ENCODE peak calls at places on chromosomes 1 and 21, in eight cellular contexts. I, H, U, S, R, Z, D and Q are unnamed samples.

GRCh38 chr1:110209715-110210603 is at the start of gene KCNC4:
- DNase-seq in D (peak; percentile 93), U (peak; percentile 89), Z (peak; percentile 69), S (peak; percentile 91), H (peak; percentile 83), I (peak; percentile 80), R (peak; percentile 88), Q (peak; percentile 85)

GRCh38 chr1:218412181-218412580 is 67.0 kb downstream of the TGFB2 start:
- DNase-seq in I (no peak), U (no peak), Z (peak; percentile 30), R (no peak), S (no peak), D (no peak), H (peak; percentile 57), Q (no peak)

GRCh38 chr21:43305336-43305665 is 121.6 kb downstream of the SIK1 start:
- DNase-seq in U (no peak), D (no peak), S (no peak), I (no peak), H (no peak), Z (no peak), R (no peak), Q (no peak)

GRCh38 chr1:166432655-166433054 is 265.9 kb upstream of the FAM78B start:
- DNase-seq in S (no peak), R (no peak), H (no peak), U (no peak), Z (no peak), I (no peak), D (no peak), Q (no peak)

GRCh38 chr1:234666761-234667160 is 56.8 kb upstream of the IRF2BP2 start:
- DNase-seq in R (no peak), Z (no peak), D (no peak), U (no peak), S (no peak), I (no peak), H (no peak), Q (no peak)

GRCh38 chr21:35046880-35047229 is 2.2 kb downstream of the RUNX1 start:
- DNase-seq in H (no peak), D (no peak), R (no peak), Z (no peak), S (no peak), I (no peak), U (no peak), Q (no peak)

GRCh38 chr21:38561613-38562012 is 63.3 kb upstream of the ERG start:
- DNase-seq in Z (no peak), D (no peak), H (no peak), I (no peak), R (no peak), S (no peak), U (no peak), Q (no peak)

GRCh38 chr1:26289158-26290059 is 9.5 kb downstream of the SH3BGRL3 start:
- DNase-seq in U (no peak), I (no peak), D (no peak), S (peak; percentile 38), H (no peak), R (no peak), Z (peak; percentile 64), Q (peak; percentile 65)

GRCh38 chr1:12544357-12544756 is 73.7 kb downstream of the DHRS3 start:
- DNase-seq in Z (no peak), S (no peak), H (no peak), I (no peak), R (no peak), D (no peak), U (no peak), Q (no peak)

GRCh38 chr1:186987065-186987464 is 158.3 kb downstream of the PLA2G4A start:
- DNase-seq in U (no peak), S (no peak), D (no peak), H (no peak), R (no peak), Z (no peak), I (no peak), Q (no peak)

GRCh38 chr1:186983327-186983726 is 154.6 kb downstream of the PLA2G4A start:
- DNase-seq in I (no peak), S (no peak), Z (no peak), H (peak; percentile 95), D (no peak), R (peak; percentile 40), U (no peak), Q (no peak)

GRCh38 chr1:186984959-186985358 is 156.2 kb downstream of the PLA2G4A start:
- DNase-seq in S (no peak), Z (no peak), U (no peak), D (peak; percentile 49), R (no peak), H (no peak), I (no peak), Q (no peak)

GRCh38 chr1:186985889-186986491 is 157.2 kb downstream of the PLA2G4A start:
- DNase-seq in U (peak; percentile 12), S (no peak), Z (no peak), H (peak; percentile 82), I (peak; percentile 67), D (no peak), R (peak; percentile 58), Q (no peak)

DNA sequence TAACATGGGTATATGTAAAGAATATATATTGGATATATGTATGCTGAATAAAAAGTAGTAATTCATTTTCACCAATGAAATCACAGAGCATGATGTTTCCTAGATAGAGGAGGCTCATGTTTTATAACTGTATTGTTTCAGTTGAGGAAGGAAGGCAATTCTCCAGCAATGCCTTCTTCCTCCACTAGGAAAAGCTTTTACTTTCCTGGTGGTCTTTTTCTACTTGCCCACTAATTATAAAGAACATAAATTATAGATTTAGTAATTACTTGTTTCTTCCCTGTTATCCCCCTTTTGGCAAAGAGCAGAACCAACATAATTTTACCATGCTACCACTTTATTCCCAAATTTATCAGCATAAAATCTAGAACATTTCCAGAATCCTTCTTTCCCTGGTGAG is 159.0 kb downstream of the PLA2G4A start:
- DNase-seq in R (no peak), Z (no peak), H (no peak), S (no peak), D (no peak), I (no peak), U (no peak), Q (no peak)
- TF ChIP-seq CTCF in R (peak; percentile 18), Z (peak; percentile 18), H (peak; percentile 17), S (no peak), D (peak; percentile 58), I (no peak), U (no peak), Q (no peak)

GRCh38 chr1:41710980-41711379 is 207.7 kb downstream of the HIVEP3 start:
- DNase-seq in S (no peak), H (no peak), U (no peak), Z (no peak), D (no peak), R (no peak), I (no peak), Q (peak; percentile 1)
- TF ChIP-seq CTCF in S (no peak), H (no peak), U (no peak), Z (no peak), D (no peak), R (no peak), I (no peak), Q (no peak)

GRCh38 chr21:36120304-36120902 is 14.5 kb upstream of the CBR3 start:
- DNase-seq in H (no peak), S (no peak), U (no peak), Z (no peak), D (no peak), R (no peak), I (no peak), Q (no peak)

GRCh38 chr21:36124395-36124794 is 10.5 kb upstream of the CBR3 start:
- DNase-seq in Z (no peak), D (no peak), I (no peak), R (no peak), H (no peak), U (no peak), S (no peak), Q (no peak)

GRCh38 chr21:36126166-36126565 is 8.7 kb upstream of the CBR3 start:
- DNase-seq in Z (no peak), R (no peak), H (no peak), S (no peak), I (peak; percentile 71), D (peak; percentile 15), U (no peak), Q (no peak)

GRCh38 chr21:36125513-36126121 is 9.3 kb upstream of the CBR3 start:
- DNase-seq in R (peak; percentile 59), U (peak; percentile 57), D (no peak), S (peak; percentile 54), H (peak; percentile 71), Z (peak; percentile 77), I (peak; percentile 73), Q (no peak)

GRCh38 chr21:36122977-36123376 is 11.9 kb upstream of the CBR3 start:
- DNase-seq in I (no peak), D (no peak), Z (no peak), H (no peak), S (no peak), R (no peak), U (no peak), Q (no peak)
- TF ChIP-seq CTCF in I (peak; percentile 55), D (peak; percentile 64), Z (peak; percentile 59), H (peak; percentile 52), S (no peak), R (peak; percentile 47), U (peak; percentile 18), Q (no peak)

GRCh38 chr1:230067441-230067870 is 418 bp downstream of the GALNT2 start:
- DNase-seq in S (no peak), I (peak; percentile 38), D (no peak), Z (no peak), H (peak; percentile 51), R (peak; percentile 49), U (peak; percentile 56), Q (no peak)
- TF ChIP-seq CTCF in S (no peak), I (no peak), D (no peak), Z (no peak), H (no peak), R (no peak), U (no peak), Q (no peak)